ENCODE peak calls at places on chromosomes 6 and 20, in six cellular contexts. G, V, X, L, Y and B are unnamed samples.

GRCh38 chr6:26240981-26241770 is 123.8 kb upstream of the BTN3A2 start:
- DNase-seq in X (no peak), L (peak), V (no peak), Y (no peak), G (no peak), B (no peak)

GRCh38 chr6:117938324-117938995 is 31.4 kb downstream of the SLC35F1 start:
- DNase-seq in Y (no peak), X (no peak), L (no peak), V (no peak), G (no peak), B (no peak)

GRCh38 chr6:122832515-122833228 is 43.6 kb downstream of the SMPDL3A start:
- DNase-seq in X (no peak), Y (no peak), L (no peak), V (no peak), G (no peak), B (no peak)

GRCh38 chr6:82712826-82713225 is 349.2 kb downstream of the TPBG start:
- DNase-seq in X (peak), L (no peak), Y (no peak), V (no peak), G (no peak), B (peak)

GRCh38 chr6:111794716-111795452 is 78.4 kb downstream of the FYN start:
- DNase-seq in Y (peak), V (no peak), X (no peak), G (no peak), L (no peak), B (no peak)

GRCh38 chr6:17469006-17469972 is 75.9 kb downstream of the CAP2 start:
- DNase-seq in Y (no peak), L (no peak), V (no peak), G (no peak), X (no peak), B (no peak)

GRCh38 chr6:30882764-30883475 is 1.4 kb upstream of the DDR1 start:
- DNase-seq in V (peak), Y (no peak), L (no peak), G (peak), X (peak), B (no peak)

GRCh38 chr6:134938896-134939295 is 11.0 kb downstream of the ALDH8A1 start:
- DNase-seq in L (peak), G (no peak), Y (no peak), X (no peak), V (peak), B (no peak)

GRCh38 chr6:1412908-1413307 is 23.5 kb downstream of the FOXF2 start:
- DNase-seq in V (no peak), L (no peak), Y (no peak), G (no peak), X (no peak), B (no peak)

GRCh38 chr6:75116946-75117345 is 88.9 kb downstream of the COL12A1 start:
- DNase-seq in L (peak), Y (no peak), G (no peak), X (no peak), V (no peak), B (no peak)

GRCh38 chr6:7341989-7342742 is 29.2 kb upstream of the SSR1 start:
- DNase-seq in X (no peak), V (no peak), G (peak), Y (peak), L (no peak), B (no peak)

GRCh38 chr20:44720617-44720993 is 5.4 kb downstream of the CCN5 start:
- DNase-seq in V (no peak), X (no peak), L (peak), Y (no peak), G (peak), B (no peak)

GRCh38 chr6:98835149-98836024 is 1.0 kb downstream of the POU3F2 start:
- DNase-seq in Y (no peak), X (no peak), G (no peak), V (no peak), L (no peak), B (no peak)

DNA sequence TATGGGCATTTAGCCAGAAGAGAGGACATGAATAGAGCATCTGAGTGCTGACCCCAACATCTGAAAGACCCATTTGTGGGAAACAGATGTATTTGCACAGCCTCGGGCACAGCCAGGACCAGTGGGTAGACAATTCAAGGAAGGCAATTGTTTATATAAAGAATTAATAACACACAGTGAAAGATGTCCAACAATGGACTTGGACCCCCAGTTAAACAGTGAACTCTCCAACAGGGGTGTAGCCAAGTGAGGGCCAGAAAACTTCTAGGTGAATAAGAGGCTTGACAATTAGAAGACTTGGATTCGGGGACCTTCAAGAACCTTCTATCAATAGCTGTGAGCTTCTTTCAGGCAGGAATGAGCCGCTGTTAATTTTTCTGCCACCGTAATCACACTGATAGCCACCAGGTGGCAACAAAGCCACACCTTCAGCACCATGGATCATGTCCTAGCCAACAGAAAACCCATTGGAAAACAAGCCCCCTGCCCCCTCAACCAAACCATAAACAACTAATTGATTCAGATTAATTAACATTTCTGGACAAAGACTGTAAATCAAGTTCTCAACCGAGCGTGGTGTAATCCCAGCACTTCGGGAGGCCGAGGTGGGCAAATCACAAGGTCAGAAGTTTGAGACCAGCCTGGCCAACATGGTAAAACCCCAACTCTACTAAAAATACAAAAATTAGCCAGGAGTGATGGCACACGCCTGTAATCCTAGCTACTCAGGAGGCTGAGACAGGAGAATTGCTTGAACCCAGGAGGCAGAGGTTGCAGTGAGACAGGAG is 8.8 kb upstream of the SRSF6 start:
- DNase-seq in G (peak), X (peak), L (peak), Y (peak), V (peak), B (peak)
- TF ChIP-seq BHLHE40 in G (no peak), X (no peak), L (no peak), Y (no peak), V (no peak), B (no peak)

DNA sequence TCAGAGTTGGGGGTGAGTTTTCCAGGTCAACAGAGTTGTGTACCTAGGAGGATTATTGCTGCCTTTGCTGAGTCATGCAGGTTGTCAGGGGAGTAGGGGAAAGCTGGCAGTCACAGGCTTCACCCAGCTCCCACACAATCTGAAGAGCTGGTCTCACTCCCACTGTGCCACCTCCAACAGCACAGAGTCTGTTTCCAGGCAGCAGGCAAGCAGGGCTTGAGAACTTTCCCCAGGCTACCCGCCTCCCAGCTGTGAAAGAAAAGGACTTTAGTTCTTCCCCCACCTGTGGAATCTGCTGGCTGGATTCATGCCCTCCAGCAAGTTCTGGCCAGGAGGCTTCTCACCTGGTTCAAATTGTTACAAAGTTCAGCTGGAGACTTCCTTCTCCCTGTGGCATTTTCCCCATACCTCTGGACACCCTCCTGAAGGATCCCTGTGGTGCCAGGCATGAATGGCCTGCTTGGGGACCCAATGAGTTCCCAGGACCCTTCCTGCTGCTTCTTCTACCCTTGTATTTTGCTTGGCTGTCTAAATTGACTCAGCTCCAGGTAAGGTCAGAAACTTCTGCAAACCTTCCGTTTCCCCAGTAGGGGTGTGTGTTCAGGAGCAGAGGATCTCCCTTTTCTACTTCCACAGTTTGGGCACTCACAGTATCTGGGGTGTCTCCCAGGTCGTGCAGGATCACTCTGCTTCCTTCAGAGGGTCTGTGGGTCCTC is 378.1 kb upstream of the MAN1A1 start:
- DNase-seq in G (no peak), L (no peak), V (no peak), X (no peak), Y (peak), B (no peak)
- TF ChIP-seq BHLHE40 in G (no peak), L (no peak), V (no peak), X (no peak), Y (no peak), B (no peak)

GRCh38 chr20:47352332-47353223 is 3.9 kb downstream of the ZMYND8 start:
- DNase-seq in L (no peak), Y (no peak), V (no peak), G (no peak), X (no peak), B (no peak)
- TF ChIP-seq BHLHE40 in L (no peak), Y (no peak), V (no peak), G (no peak), X (no peak), B (no peak)

DNA sequence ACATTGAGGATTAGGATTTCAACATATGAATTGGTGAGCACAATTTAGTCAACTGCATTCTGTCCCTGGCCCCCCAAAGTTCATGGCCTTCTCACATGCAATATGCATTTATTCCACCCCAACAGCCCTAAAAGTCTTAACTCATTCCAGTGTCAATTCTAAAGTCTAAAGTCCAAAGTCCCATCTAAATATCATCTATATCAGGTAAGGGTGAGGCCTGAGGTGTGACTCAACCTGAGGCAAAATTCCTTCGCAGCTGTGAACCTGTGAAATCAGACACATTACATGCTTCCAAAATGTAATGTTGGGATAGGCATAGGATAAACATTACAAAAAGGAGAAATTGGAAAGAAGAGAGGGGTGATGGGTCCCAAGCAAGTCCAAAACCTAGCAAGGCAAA is 27.8 kb downstream of the CLIC5 start:
- DNase-seq in L (no peak), V (no peak), Y (no peak), G (no peak), X (no peak), B (no peak)
- TF ChIP-seq BHLHE40 in L (no peak), V (no peak), Y (no peak), G (no peak), X (no peak), B (no peak)

GRCh38 chr6:33856655-33857054 is 52.9 kb upstream of the MLN start:
- DNase-seq in V (peak), Y (no peak), X (no peak), L (no peak), G (no peak), B (no peak)
- TF ChIP-seq BHLHE40 in V (peak), Y (no peak), X (no peak), L (no peak), G (no peak), B (no peak)

GRCh38 chr6:21597243-21597682 is 3.7 kb downstream of the SOX4 start:
- DNase-seq in V (no peak), Y (no peak), L (no peak), G (no peak), X (no peak), B (no peak)

GRCh38 chr6:21595265-21595950 is 1.9 kb downstream of the SOX4 start:
- DNase-seq in L (no peak), Y (no peak), G (no peak), X (no peak), V (no peak), B (peak)

GRCh38 chr6:21596379-21597242 is 3.1 kb downstream of the SOX4 start:
- DNase-seq in G (peak), V (no peak), Y (no peak), L (peak), X (no peak), B (peak)

GRCh38 chr6:21594427-21595264 is 1.1 kb downstream of the SOX4 start:
- DNase-seq in V (no peak), L (peak), G (peak), Y (peak), X (no peak), B (peak)

DNA sequence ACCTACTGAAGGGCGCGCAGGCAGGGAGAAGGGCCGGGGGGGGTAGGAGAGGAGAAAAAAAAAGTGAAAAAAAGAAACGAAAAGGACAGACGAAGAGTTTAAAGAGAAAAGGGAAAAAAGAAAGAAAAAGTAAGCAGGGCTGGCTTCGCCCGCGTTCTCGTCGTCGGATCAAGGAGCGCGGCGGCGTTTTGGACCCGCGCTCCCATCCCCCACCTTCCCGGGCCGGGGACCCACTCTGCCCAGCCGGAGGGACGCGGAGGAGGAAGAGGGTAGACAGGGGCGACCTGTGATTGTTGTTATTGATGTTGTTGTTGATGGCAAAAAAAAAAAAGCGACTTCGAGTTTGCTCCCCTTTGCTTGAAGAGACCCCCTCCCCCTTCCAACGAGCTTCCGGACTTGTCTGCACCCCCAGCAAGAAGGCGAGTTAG is 2.4 kb downstream of the SOX4 start:
- DNase-seq in X (no peak), Y (no peak), L (no peak), V (no peak), G (no peak), B (no peak)
- TF ChIP-seq BHLHE40 in X (no peak), Y (no peak), L (no peak), V (no peak), G (no peak), B (no peak)

GRCh38 chr6:77368660-77369313 is 94.5 kb downstream of the HTR1B start:
- DNase-seq in L (peak), X (no peak), Y (no peak), V (no peak), G (no peak), B (peak)
- TF ChIP-seq BHLHE40 in L (no peak), X (no peak), Y (no peak), V (no peak), G (no peak), B (no peak)

GRCh38 chr6:12749531-12750379 is 33.2 kb downstream of the PHACTR1 start:
- DNase-seq in V (no peak), G (no peak), X (no peak), Y (no peak), L (no peak), B (no peak)
- TF ChIP-seq BHLHE40 in V (no peak), G (no peak), X (no peak), Y (no peak), L (no peak), B (no peak)